ENCODE peak calls at places on chromosomes 6 and 20, in four cellular contexts. P is left lung, W is endothelial cell of umbilical vein, N is H9. O is an unnamed sample. For H3K4me1, the result is how much of the 10 kb centered on the place peaks cover.

GRCh38 chr6:3698021-3698420 is 53.5 kb downstream of the PXDC1 start:
- DNase-seq in N (no peak), P (no peak), W (no peak), O (no peak)

GRCh38 chr6:50185006-50185405 is 135.3 kb upstream of the DEFB112 start:
- DNase-seq in P (no peak), W (no peak), N (peak), O (no peak)

GRCh38 chr6:56685102-56685733 is 42.5 kb upstream of the DST start:
- DNase-seq in W (no peak), P (no peak), N (no peak), O (no peak)

GRCh38 chr6:13355043-13355945 is 27.0 kb upstream of the TBC1D7 start:
- DNase-seq in P (no peak), W (peak), N (no peak), O (no peak)

GRCh38 chr6:46719099-46719498 is 16.1 kb downstream of the PLA2G7 start:
- DNase-seq in W (no peak), P (no peak), N (no peak), O (no peak)

GRCh38 chr6:13554929-13555333 is 19.5 kb upstream of the SIRT5 start:
- DNase-seq in W (peak), N (peak), P (no peak), O (no peak)

GRCh38 chr6:52544325-52545022 is 32.4 kb downstream of the TRAM2 start:
- DNase-seq in W (peak), N (no peak), P (no peak), O (no peak)

GRCh38 chr20:38094373-38094775 is 60.8 kb downstream of the RPRD1B start:
- DNase-seq in P (no peak), N (no peak), W (peak), O (no peak)

GRCh38 chr20:889110-889509 is 27.0 kb downstream of the ANGPT4 start:
- DNase-seq in W (no peak), N (no peak), P (no peak), O (no peak)

GRCh38 chr6:160088774-160089533 is 32.7 kb upstream of the SLC22A1 start:
- DNase-seq in P (no peak), W (no peak), N (no peak), O (no peak)

GRCh38 chr6:73131706-73132105 is 93.6 kb downstream of the KHDC1L start:
- DNase-seq in N (no peak), P (no peak), W (no peak), O (no peak)

GRCh38 chr6:140050232-140050995 is 676.0 kb upstream of the CITED2 start:
- DNase-seq in P (no peak), W (no peak), N (no peak), O (no peak)

GRCh38 chr6:165729307-165729936 is 66.4 kb upstream of the PDE10A start:
- DNase-seq in W (peak), N (no peak), P (no peak), O (no peak)

GRCh38 chr6:165585060-165585459 is 78.0 kb downstream of the PDE10A start:
- DNase-seq in W (peak), P (no peak), N (no peak), O (no peak)

GRCh38 chr6:112502348-112503130 is 155.4 kb downstream of the RFPL4B start:
- DNase-seq in P (no peak), N (no peak), W (peak), O (no peak)

GRCh38 chr6:42279144-42279781 is 61.6 kb upstream of the MRPS10 start:
- DNase-seq in N (no peak), W (no peak), P (no peak), O (no peak)

GRCh38 chr6:79079425-79080130 is 1.5 kb upstream of the PHIP start:
- DNase-seq in P (no peak), W (peak), N (no peak), O (no peak)

GRCh38 chr20:5781798-5782750 is 31.9 kb downstream of the SHLD1 start:
- DNase-seq in N (no peak), P (no peak), W (no peak), O (peak)

GRCh38 chr6:95248501-95248900 is 328.8 kb upstream of the MANEA start:
- DNase-seq in W (no peak), P (no peak), N (no peak), O (no peak)

GRCh38 chr6:25959890-25960531 is 2.6 kb upstream of the TRIM38 start:
- DNase-seq in W (no peak), P (no peak), N (no peak), O (no peak)

GRCh38 chr6:6781172-6781876 is 192.8 kb downstream of the LY86 start:
- DNase-seq in N (no peak), P (peak), W (no peak), O (peak)

GRCh38 chr6:81700414-81700813 is 52.1 kb downstream of the TENT5A start:
- DNase-seq in N (no peak), P (no peak), W (no peak), O (no peak)

GRCh38 chr20:11130554-11131166 is 456.9 kb upstream of the JAG1 start:
- DNase-seq in W (no peak), N (no peak), P (no peak), O (no peak)

GRCh38 chr6:157881375-157881774 is 58.3 kb downstream of the SNX9 start:
- DNase-seq in W (no peak), P (peak), N (no peak), O (no peak)

GRCh38 chr20:52614036-52614863 is 357.9 kb upstream of the TSHZ2 start:
- DNase-seq in P (no peak), N (no peak), W (peak), O (no peak)

GRCh38 chr6:15697895-15698294 is 35.1 kb upstream of the DTNBP1 start:
- DNase-seq in W (no peak), N (no peak), P (no peak), O (no peak)

GRCh38 chr6:7590918-7591302 is 912 bp downstream of the SNRNP48 start:
- DNase-seq in W (peak), P (no peak), N (no peak), O (no peak)

GRCh38 chr20:21100590-21101452 is 5.3 kb downstream of the LINC00237 start:
- DNase-seq in P (no peak), W (peak), N (peak), O (no peak)

GRCh38 chr6:142784344-142784743 is 160.6 kb downstream of the HIVEP2 start:
- DNase-seq in P (no peak), W (no peak), N (no peak), O (no peak)

GRCh38 chr20:18734525-18735189 is 78.9 kb upstream of the SCP2D1 start:
- DNase-seq in W (no peak), P (no peak), N (no peak), O (no peak)

GRCh38 chr6:75012018-75012417 is 193.8 kb downstream of the COL12A1 start:
- DNase-seq in N (no peak), P (no peak), W (no peak), O (no peak)

GRCh38 chr6:12266571-12266970 is 23.6 kb upstream of the EDN1 start:
- DNase-seq in W (no peak), P (no peak), N (no peak), O (no peak)

GRCh38 chr20:4893709-4894108 is 107.6 kb downstream of the SLC23A2 start:
- DNase-seq in N (no peak), W (no peak), P (no peak), O (no peak)

GRCh38 chr20:17795449-17796095 is 95.8 kb downstream of the BANF2 start:
- DNase-seq in P (no peak), W (no peak), N (no peak), O (no peak)

GRCh38 chr20:17636523-17637412 is 45.3 kb downstream of the RRBP1 start:
- DNase-seq in W (no peak), N (peak), P (no peak), O (no peak)

GRCh38 chr6:168128006-168128630 is 49.1 kb upstream of the FRMD1 start:
- DNase-seq in W (no peak), P (no peak), N (peak), O (no peak)

GRCh38 chr20:3101737-3102574 is 17.4 kb upstream of the AVP start:
- DNase-seq in P (no peak), N (no peak), W (no peak), O (no peak)

GRCh38 chr6:3323696-3324261 is 65.0 kb downstream of the PSMG4 start:
- DNase-seq in P (no peak), N (no peak), W (no peak), O (no peak)

GRCh38 chr6:624979-625378 is 31.9 kb downstream of the HUS1B start:
- DNase-seq in W (peak), P (no peak), N (no peak), O (no peak)
- TF ChIP-seq CTCF in W (no peak), P (no peak), N (peak), O (no peak)

GRCh38 chr6:54245265-54245664 is 63.0 kb upstream of the TINAG start:
- DNase-seq in N (no peak), W (no peak), P (no peak), O (no peak)

GRCh38 chr6:54244430-54244829 is 63.8 kb upstream of the TINAG start:
- DNase-seq in N (no peak), W (peak), P (no peak), O (no peak)

GRCh38 chr6:54248319-54248718 is 59.9 kb upstream of the TINAG start:
- DNase-seq in W (no peak), P (no peak), N (no peak), O (no peak)

GRCh38 chr6:54238407-54238806 is 69.8 kb upstream of the TINAG start:
- DNase-seq in P (no peak), W (peak), N (no peak), O (no peak)

GRCh38 chr6:54243699-54244098 is 64.5 kb upstream of the TINAG start:
- DNase-seq in W (no peak), P (no peak), N (no peak), O (no peak)
- H3K4me1 ChIP-seq in W (under half), P (under half), N (under half), O (under half)

DNA sequence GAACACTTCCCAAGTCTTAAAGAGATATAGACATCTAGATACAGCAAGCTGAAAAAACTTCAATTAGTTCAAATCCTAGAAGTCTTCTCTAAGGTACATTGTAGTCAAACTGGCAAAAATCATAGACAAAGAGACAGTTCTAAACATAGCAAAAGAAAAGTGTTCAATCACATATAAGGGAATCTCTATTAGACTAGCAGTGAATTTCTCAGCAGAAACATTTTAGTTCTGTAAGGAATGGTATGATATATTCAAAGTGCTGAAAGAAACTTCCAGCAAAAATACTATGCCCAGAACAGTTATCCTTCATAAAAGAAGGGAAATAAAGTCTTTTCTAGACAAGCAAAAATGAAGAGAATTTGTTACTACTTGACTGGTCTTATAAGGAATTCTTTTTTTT is 186.3 kb upstream of the SYNCRIP start:
- DNase-seq in W (no peak), P (no peak), N (no peak), O (no peak)
- TF ChIP-seq CTCF in W (no peak), P (no peak), N (no peak), O (no peak)

DNA sequence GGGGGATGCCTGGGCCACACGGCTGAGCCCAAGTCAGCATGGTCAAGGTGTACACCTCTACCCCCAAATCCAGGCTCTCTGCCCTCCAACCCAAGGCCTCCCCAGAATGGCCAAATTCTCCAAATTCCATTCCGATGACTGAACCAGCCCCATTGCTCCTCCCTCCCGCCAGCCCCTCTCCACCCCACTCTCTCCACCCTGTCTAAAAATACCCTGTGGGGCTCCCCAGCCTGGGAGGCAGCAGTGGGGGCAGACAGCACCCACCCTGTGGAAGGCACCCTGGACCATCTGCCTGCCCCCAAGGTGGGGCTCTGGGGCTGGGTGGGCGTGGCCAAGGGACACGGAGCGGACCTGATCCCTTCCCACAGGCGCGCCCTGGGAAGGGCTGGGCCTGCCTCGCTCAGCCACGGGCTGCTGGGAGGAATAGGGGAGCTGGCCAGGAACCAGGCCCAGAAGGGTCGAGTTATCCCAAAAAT is 11.4 kb downstream of the TEAD3 start:
- DNase-seq in N (peak), W (no peak), P (peak), O (no peak)
- H3K4me1 ChIP-seq in N (under half), W (under half), P (under half), O (under half)

GRCh38 chr20:31788578-31788977 is 30.6 kb upstream of the MYLK2 start:
- DNase-seq in P (no peak), N (peak), W (no peak), O (no peak)

GRCh38 chr20:31781945-31782344 is 37.2 kb upstream of the MYLK2 start:
- DNase-seq in P (no peak), W (no peak), N (no peak), O (no peak)

GRCh38 chr20:31790401-31790800 is 28.8 kb upstream of the MYLK2 start:
- DNase-seq in N (no peak), W (no peak), P (no peak), O (no peak)

GRCh38 chr20:31780839-31781238 is 38.3 kb upstream of the MYLK2 start:
- DNase-seq in P (no peak), N (no peak), W (no peak), O (no peak)

DNA sequence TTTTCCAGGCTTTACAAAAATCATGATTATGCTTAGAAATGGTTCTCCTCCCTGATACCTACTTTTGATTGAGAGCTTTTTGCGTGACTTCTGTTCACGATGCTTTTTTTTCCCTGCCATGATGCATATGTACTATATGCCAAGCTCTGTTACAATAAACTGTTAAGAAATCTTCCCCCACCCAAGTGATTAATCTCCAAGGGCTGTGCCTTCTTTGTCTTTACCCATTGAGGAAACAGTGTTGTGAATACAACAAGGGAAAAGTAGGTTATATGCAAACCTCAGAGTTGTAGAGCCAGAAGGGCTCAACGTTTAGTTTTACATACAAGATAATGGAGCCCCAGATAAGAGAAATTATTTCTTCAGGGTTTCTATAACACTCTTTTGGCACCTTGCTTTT is 34.1 kb upstream of the MYLK2 start:
- DNase-seq in N (no peak), P (no peak), W (no peak), O (no peak)
- TF ChIP-seq CTCF in N (no peak), P (no peak), W (no peak), O (no peak)

GRCh38 chr6:150579611-150580010 is 20.1 kb upstream of the PLEKHG1 start:
- DNase-seq in N (no peak), W (no peak), P (no peak), O (no peak)
- H3K4me1 ChIP-seq in N (under half), W (under half), P (under half), O (under half)

GRCh38 chr20:50658804-50659380 is 32.5 kb downstream of the RIPOR3 start:
- DNase-seq in W (no peak), P (no peak), N (no peak), O (peak)
- TF ChIP-seq CTCF in W (no peak), P (no peak), N (no peak), O (no peak)

GRCh38 chr6:36604090-36605060 is 10.2 kb downstream of the SRSF3 start:
- DNase-seq in N (no peak), W (no peak), P (no peak), O (no peak)
- H3K4me1 ChIP-seq in N (under half), W (under half), P (under half), O (half or more)

O was measured in pancreas.